ENCODE peak calls at places on chromosomes 12 and 14, in five cellular contexts. E, Y, B, N and W are unnamed samples.

GRCh38 chr14:68593806-68594536 is 198.9 kb downstream of the ZFP36L1 start:
- DNase-seq in Y (no peak), E (peak), N (no peak), B (no peak), W (peak)

GRCh38 chr14:52546318-52546670 is 6.0 kb downstream of the TXNDC16 start:
- DNase-seq in N (no peak), B (no peak), Y (no peak), E (no peak), W (no peak)

GRCh38 chr12:109697877-109698468 is 15.7 kb upstream of the FAM222A start:
- DNase-seq in N (no peak), E (no peak), Y (no peak), B (no peak), W (peak)

GRCh38 chr14:55780156-55780946 is 200.3 kb downstream of the KTN1 start:
- DNase-seq in E (no peak), Y (no peak), N (no peak), B (peak), W (no peak)

GRCh38 chr12:28540324-28540714 is 350.1 kb downstream of the CCDC91 start:
- DNase-seq in B (no peak), N (no peak), Y (no peak), E (no peak), W (no peak)

GRCh38 chr12:43722621-43723020 is 36.0 kb downstream of the PUS7L start:
- DNase-seq in E (no peak), N (no peak), Y (no peak), B (no peak), W (no peak)

GRCh38 chr14:69043007-69043444 is 63.9 kb upstream of the ACTN1 start:
- DNase-seq in Y (no peak), N (no peak), B (peak), E (peak), W (peak)

GRCh38 chr12:42482820-42483533 is 106.6 kb downstream of the PRICKLE1 start:
- DNase-seq in B (peak), N (no peak), Y (no peak), E (peak), W (peak)

GRCh38 chr14:22482782-22483553 is 106.1 kb downstream of the DAD1 start:
- DNase-seq in Y (no peak), E (no peak), B (no peak), N (no peak), W (no peak)

GRCh38 chr12:102356690-102357089 is 123.7 kb downstream of the IGF1 start:
- DNase-seq in B (no peak), N (no peak), E (no peak), Y (no peak), W (no peak)

GRCh38 chr14:101657372-101657771 is 96.1 kb downstream of the DIO3 start:
- DNase-seq in N (no peak), E (no peak), B (no peak), Y (no peak), W (no peak)

DNA sequence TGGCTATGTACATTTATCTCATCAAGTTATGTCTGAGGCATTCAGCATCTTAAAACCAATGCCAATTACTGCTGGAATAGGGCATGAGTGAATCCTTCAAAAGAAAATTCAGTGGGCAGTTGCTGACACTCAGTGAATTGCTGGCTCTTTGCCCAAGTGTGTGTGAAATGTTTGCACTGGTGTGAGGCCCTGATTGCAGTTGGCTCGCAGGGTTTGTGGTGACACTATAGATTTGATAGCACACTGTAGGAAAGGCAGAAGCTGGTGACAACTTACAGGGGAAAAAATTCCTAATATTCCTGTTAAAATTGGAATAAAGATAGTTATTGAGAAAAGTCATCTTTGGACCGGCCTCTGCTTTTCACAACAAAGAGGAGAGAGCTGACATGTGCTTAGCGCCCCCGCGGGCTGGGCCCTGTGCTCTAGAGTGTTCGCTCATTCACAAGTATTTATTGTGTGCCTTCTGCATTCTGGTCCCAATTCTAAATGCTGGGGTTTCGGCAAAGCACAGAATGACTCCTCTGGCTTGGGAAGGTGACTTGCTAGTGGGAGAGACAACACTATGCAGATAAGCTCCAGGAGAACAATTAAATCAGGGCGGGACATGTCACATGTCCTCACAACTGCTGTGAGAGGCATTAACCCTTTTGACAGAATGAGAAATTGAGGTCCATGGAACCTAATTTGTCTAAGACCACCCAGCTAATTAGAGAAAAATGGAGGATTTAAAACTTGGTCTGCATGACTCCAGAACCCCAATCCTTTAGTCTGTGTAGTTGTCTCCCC is 418.7 kb downstream of the NPAS3 start:
- DNase-seq in N (no peak), E (no peak), Y (no peak), B (peak), W (no peak)
- H3K27ac ChIP-seq in N (no peak), E (no peak), Y (no peak), B (no peak), W (no peak)

GRCh38 chr12:53299454-53300180 is at the start of gene MYG1:
- DNase-seq in Y (peak), N (no peak), B (peak), E (peak), W (peak)
- TF ChIP-seq CTCF in Y (peak), N (peak), B (peak), E (peak), W (peak)

DNA sequence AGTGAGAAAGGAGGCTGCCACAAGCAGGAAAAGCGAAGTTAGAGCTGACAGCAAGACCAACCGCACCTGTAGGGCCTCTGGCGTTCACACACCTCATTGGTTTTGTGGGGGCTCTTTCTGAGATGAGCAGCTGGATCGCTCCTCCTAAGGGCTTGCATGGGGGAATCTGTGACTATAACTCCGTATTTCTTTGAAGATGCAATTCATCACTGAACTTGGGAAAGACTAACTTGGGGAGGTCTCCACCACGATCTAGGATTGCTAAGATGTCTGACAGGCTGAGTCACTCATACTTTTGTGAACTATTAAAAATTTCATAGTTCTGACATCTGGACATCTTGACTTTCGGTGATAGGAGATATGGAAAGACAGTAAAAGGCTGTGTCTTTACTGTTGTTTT is 173.6 kb downstream of the ETV6 start:
- DNase-seq in E (no peak), Y (no peak), N (peak), B (no peak), W (no peak)
- H3K4me3 ChIP-seq in E (no peak), Y (no peak), N (no peak), B (no peak), W (no peak)

GRCh38 chr12:14258468-14258947 is 107.0 kb upstream of the ATF7IP start:
- DNase-seq in B (peak), N (no peak), Y (no peak), E (peak), W (no peak)
- H3K27ac ChIP-seq in B (peak), N (peak), Y (no peak), E (peak), W (peak)